ENCODE peak calls at places on chromosomes 16 and 17, in five cellular contexts. K, J, T, Z and F are unnamed samples.

GRCh38 chr16:70416748-70417616 is 21.9 kb downstream of the ST3GAL2 start:
- DNase-seq in K (no peak), J (peak), T (no peak), Z (no peak), F (no peak)

GRCh38 chr16:83532634-83533033 is 275.1 kb upstream of the HSBP1 start:
- DNase-seq in K (no peak), J (no peak), T (no peak), Z (no peak), F (no peak)

GRCh38 chr16:20726661-20727060 is 15.0 kb downstream of the THUMPD1 start:
- DNase-seq in K (no peak), J (no peak), T (no peak), Z (no peak), F (no peak)

GRCh38 chr16:2250652-2251280 is 621 bp downstream of the ECI1 start:
- DNase-seq in K (no peak), J (no peak), T (no peak), Z (no peak), F (no peak)

GRCh38 chr17:29622337-29623282 is at the start of gene CORO6:
- DNase-seq in K (peak), J (peak), T (peak), Z (peak), F (no peak)

GRCh38 chr16:4138735-4139134 is 22.5 kb upstream of the ADCY9 start:
- DNase-seq in K (no peak), J (no peak), T (no peak), Z (no peak), F (no peak)

GRCh38 chr17:50534222-50534978 is 1.9 kb downstream of the EPN3 start:
- DNase-seq in K (no peak), J (no peak), T (no peak), Z (no peak), F (no peak)

GRCh38 chr16:89371968-89372634 is 118.3 kb downstream of the ANKRD11 start:
- DNase-seq in K (peak), J (no peak), T (no peak), Z (no peak), F (no peak)

GRCh38 chr17:27651411-27652345 is 20.7 kb downstream of the LGALS9 start:
- DNase-seq in K (peak), J (peak), T (peak), Z (peak), F (no peak)

GRCh38 chr16:64094992-64095579 is 1026.8 kb downstream of the CDH11 start:
- DNase-seq in K (no peak), J (no peak), T (no peak), Z (peak), F (no peak)

GRCh38 chr17:859461-860195 is 77.5 kb downstream of the MRM3 start:
- DNase-seq in K (peak), J (no peak), T (no peak), Z (peak), F (no peak)

GRCh38 chr17:46771601-46772012 is 46.9 kb downstream of the WNT3 start:
- DNase-seq in K (peak), J (peak), T (peak), Z (no peak), F (no peak)

GRCh38 chr16:15055141-15056053 is 477 bp downstream of the NTAN1 start:
- DNase-seq in K (peak), J (peak), T (peak), Z (peak), F (no peak)

GRCh38 chr16:48622456-48623303 is 12.7 kb upstream of the N4BP1 start:
- DNase-seq in K (no peak), J (no peak), T (no peak), Z (no peak), F (no peak)